ENCODE peak calls at places on chromosome 13, in seven cellular contexts. One of them, this sample, is unnamed.

GRCh38 chr13:112781881-112782361 is 92.1 kb downstream of the ATP11A start:
- DNase-seq in head of caudate nucleus: peak
- DNase-seq in PC-9: no peak
- DNase-seq in iPS-NIHi11: no peak
- DNase-seq in B cell: no peak
- DNase-seq in NCI-H1694: peak
- DNase-seq in Peyer's patch: no peak
- DNase-seq in this sample: peak

GRCh38 chr13:51827254-51827653 is 17.7 kb downstream of the TMEM272 start:
- DNase-seq in PC-9: no peak
- DNase-seq in iPS-NIHi11: no peak
- DNase-seq in NCI-H1694: no peak
- DNase-seq in Peyer's patch: no peak
- DNase-seq in head of caudate nucleus: no peak
- DNase-seq in B cell: no peak
- DNase-seq in this sample: no peak

GRCh38 chr13:104750377-104750776 is 1684.2 kb upstream of the SLC10A2 start:
- DNase-seq in PC-9: no peak
- DNase-seq in B cell: no peak
- DNase-seq in NCI-H1694: no peak
- DNase-seq in head of caudate nucleus: no peak
- DNase-seq in iPS-NIHi11: no peak
- DNase-seq in Peyer's patch: no peak
- DNase-seq in this sample: no peak

GRCh38 chr13:27174766-27175455 is 3.3 kb upstream of the USP12 start:
- DNase-seq in iPS-NIHi11: no peak
- DNase-seq in Peyer's patch: no peak
- DNase-seq in PC-9: no peak
- DNase-seq in B cell: no peak
- DNase-seq in NCI-H1694: no peak
- DNase-seq in head of caudate nucleus: no peak
- DNase-seq in this sample: no peak

GRCh38 chr13:91142572-91142971 is 204.9 kb upstream of the MIR17HG start:
- DNase-seq in iPS-NIHi11: no peak
- DNase-seq in B cell: no peak
- DNase-seq in NCI-H1694: no peak
- DNase-seq in head of caudate nucleus: no peak
- DNase-seq in PC-9: peak
- DNase-seq in Peyer's patch: no peak
- DNase-seq in this sample: no peak

GRCh38 chr13:43528992-43529391 is 257.8 kb downstream of the ENOX1 start:
- DNase-seq in PC-9: no peak
- DNase-seq in NCI-H1694: no peak
- DNase-seq in head of caudate nucleus: no peak
- DNase-seq in iPS-NIHi11: no peak
- DNase-seq in B cell: no peak
- DNase-seq in Peyer's patch: no peak
- DNase-seq in this sample: no peak

GRCh38 chr13:41054212-41054877 is 7.0 kb upstream of the WBP4 start:
- DNase-seq in NCI-H1694: peak
- DNase-seq in B cell: peak
- DNase-seq in head of caudate nucleus: no peak
- DNase-seq in Peyer's patch: no peak
- DNase-seq in PC-9: peak
- DNase-seq in iPS-NIHi11: no peak
- DNase-seq in this sample: peak

GRCh38 chr13:25406377-25406776 is 34.6 kb downstream of the ATP8A2 start:
- DNase-seq in B cell: no peak
- DNase-seq in NCI-H1694: no peak
- DNase-seq in head of caudate nucleus: no peak
- DNase-seq in Peyer's patch: no peak
- DNase-seq in PC-9: no peak
- DNase-seq in iPS-NIHi11: peak
- DNase-seq in this sample: no peak

GRCh38 chr13:46632171-46632570 is 79.2 kb downstream of the LRCH1 start:
- DNase-seq in NCI-H1694: no peak
- DNase-seq in iPS-NIHi11: no peak
- DNase-seq in B cell: no peak
- DNase-seq in PC-9: no peak
- DNase-seq in head of caudate nucleus: no peak
- DNase-seq in Peyer's patch: no peak
- DNase-seq in this sample: no peak

GRCh38 chr13:67100723-67101122 is 129.4 kb downstream of the PCDH9 start:
- DNase-seq in NCI-H1694: no peak
- DNase-seq in PC-9: peak
- DNase-seq in B cell: no peak
- DNase-seq in Peyer's patch: no peak
- DNase-seq in iPS-NIHi11: peak
- DNase-seq in head of caudate nucleus: no peak
- DNase-seq in this sample: no peak

GRCh38 chr13:49248433-49249002 is 793 bp downstream of the CDADC1 start:
- DNase-seq in B cell: no peak
- DNase-seq in head of caudate nucleus: no peak
- DNase-seq in Peyer's patch: no peak
- DNase-seq in iPS-NIHi11: peak
- DNase-seq in NCI-H1694: no peak
- DNase-seq in PC-9: peak
- DNase-seq in this sample: peak

GRCh38 chr13:90585392-90585791 is 762.1 kb upstream of the MIR17HG start:
- DNase-seq in PC-9: no peak
- DNase-seq in Peyer's patch: no peak
- DNase-seq in head of caudate nucleus: no peak
- DNase-seq in iPS-NIHi11: no peak
- DNase-seq in NCI-H1694: no peak
- DNase-seq in B cell: no peak
- DNase-seq in this sample: no peak

GRCh38 chr13:48412881-48413351 is at the start of gene LPAR6:
- DNase-seq in PC-9: no peak
- DNase-seq in B cell: no peak
- DNase-seq in head of caudate nucleus: no peak
- DNase-seq in NCI-H1694: no peak
- DNase-seq in Peyer's patch: no peak
- DNase-seq in iPS-NIHi11: peak
- DNase-seq in this sample: no peak

GRCh38 chr13:50390503-50391248 is 375.4 kb downstream of the KCNRG start:
- DNase-seq in PC-9: no peak
- DNase-seq in head of caudate nucleus: no peak
- DNase-seq in Peyer's patch: no peak
- DNase-seq in B cell: no peak
- DNase-seq in iPS-NIHi11: no peak
- DNase-seq in NCI-H1694: no peak
- DNase-seq in this sample: peak

GRCh38 chr13:113041821-113042335 is 63.7 kb upstream of the F7 start:
- DNase-seq in PC-9: no peak
- DNase-seq in Peyer's patch: no peak
- DNase-seq in head of caudate nucleus: no peak
- DNase-seq in B cell: no peak
- DNase-seq in iPS-NIHi11: no peak
- DNase-seq in NCI-H1694: no peak
- DNase-seq in this sample: no peak

GRCh38 chr13:98774776-98775175 is 22.3 kb upstream of the SLC15A1 start:
- DNase-seq in PC-9: no peak
- DNase-seq in head of caudate nucleus: no peak
- DNase-seq in NCI-H1694: no peak
- DNase-seq in B cell: no peak
- DNase-seq in Peyer's patch: no peak
- DNase-seq in iPS-NIHi11: no peak
- DNase-seq in this sample: no peak

GRCh38 chr13:52651880-52652169 is 811 bp upstream of the SUGT1 start:
- DNase-seq in head of caudate nucleus: no peak
- DNase-seq in iPS-NIHi11: peak
- DNase-seq in Peyer's patch: no peak
- DNase-seq in PC-9: no peak
- DNase-seq in NCI-H1694: no peak
- DNase-seq in B cell: no peak
- DNase-seq in this sample: no peak

GRCh38 chr13:85286081-85286480 is 513.1 kb downstream of the SLITRK6 start:
- DNase-seq in iPS-NIHi11: no peak
- DNase-seq in PC-9: no peak
- DNase-seq in Peyer's patch: no peak
- DNase-seq in NCI-H1694: no peak
- DNase-seq in head of caudate nucleus: no peak
- DNase-seq in B cell: no peak
- DNase-seq in this sample: peak

GRCh38 chr13:85520445-85520844 is 278.8 kb downstream of the SLITRK6 start:
- DNase-seq in PC-9: no peak
- DNase-seq in B cell: no peak
- DNase-seq in NCI-H1694: no peak
- DNase-seq in iPS-NIHi11: no peak
- DNase-seq in Peyer's patch: no peak
- DNase-seq in head of caudate nucleus: no peak
- DNase-seq in this sample: no peak

GRCh38 chr13:102935896-102936321 is 90.1 kb downstream of the ERCC5 start:
- DNase-seq in Peyer's patch: no peak
- DNase-seq in head of caudate nucleus: no peak
- DNase-seq in NCI-H1694: no peak
- DNase-seq in PC-9: no peak
- DNase-seq in iPS-NIHi11: no peak
- DNase-seq in B cell: no peak
- DNase-seq in this sample: no peak

GRCh38 chr13:110119943-110120905 is 186.7 kb downstream of the COL4A1 start:
- DNase-seq in B cell: no peak
- DNase-seq in PC-9: no peak
- DNase-seq in head of caudate nucleus: no peak
- DNase-seq in NCI-H1694: no peak
- DNase-seq in Peyer's patch: no peak
- DNase-seq in iPS-NIHi11: no peak
- DNase-seq in this sample: no peak

GRCh38 chr13:26759907-26760834 is at the start of gene GPR12:
- DNase-seq in NCI-H1694: no peak
- DNase-seq in Peyer's patch: no peak
- DNase-seq in PC-9: no peak
- DNase-seq in head of caudate nucleus: peak
- DNase-seq in iPS-NIHi11: peak
- DNase-seq in B cell: no peak
- DNase-seq in this sample: peak